ENCODE peak calls at places on chromosomes 3 and 15, in ten cellular contexts. V is esophagus squamous epithelium, K is transverse colon, G is A549, T is tibial nerve, Q is ovary, I is HCT116, R is prostate gland, M is stomach, L is IMR-90. H is an unnamed sample. For H3K4me1, the result is how much of the 10 kb centered on the place peaks cover.

GRCh38 chr3:187987919-187988318 is 166.0 kb upstream of the LPP start:
- DNase-seq in V (no peak), K (no peak), G (no peak), T (no peak), Q (no peak), I (no peak), R (no peak), M (no peak), L (no peak), H (no peak)

GRCh38 chr15:101376615-101377395 is 81.8 kb upstream of the SNRPA1 start:
- DNase-seq in V (no peak), K (no peak), G (no peak), T (no peak), Q (no peak), I (no peak), R (no peak), M (no peak), L (no peak), H (no peak)

GRCh38 chr3:86923071-86923476 is 67.9 kb downstream of the VGLL3 start:
- DNase-seq in V (no peak), K (no peak), G (peak), T (no peak), Q (no peak), I (no peak), R (no peak), M (no peak), L (peak), H (no peak)

GRCh38 chr3:181327349-181327748 is 337.8 kb upstream of the DNAJC19 start:
- DNase-seq in V (no peak), K (no peak), G (no peak), T (no peak), Q (no peak), I (no peak), R (no peak), M (no peak), L (no peak), H (no peak)

GRCh38 chr3:40985195-40985594 is 214.1 kb upstream of the CTNNB1 start:
- DNase-seq in V (no peak), K (peak), G (no peak), T (no peak), Q (no peak), I (no peak), R (no peak), M (no peak), L (no peak), H (no peak)

GRCh38 chr3:159765025-159765859 is 223.4 kb upstream of the IL12A start:
- DNase-seq in V (no peak), K (peak), G (peak), T (peak), Q (peak), I (peak), R (peak), M (peak), L (peak), H (peak)

GRCh38 chr3:114558271-114558670 is 264.4 kb downstream of the TIGIT start:
- DNase-seq in V (no peak), K (no peak), G (no peak), T (no peak), Q (no peak), I (no peak), R (no peak), M (no peak), L (peak), H (no peak)

GRCh38 chr3:111311709-111312235 is 230.2 kb upstream of the CD96 start:
- DNase-seq in V (no peak), K (no peak), G (no peak), T (no peak), Q (no peak), I (no peak), R (no peak), M (no peak), L (peak), H (no peak)

GRCh38 chr15:80180468-80180867 is 27.7 kb downstream of the FAH start:
- DNase-seq in V (no peak), K (no peak), G (no peak), T (no peak), Q (no peak), I (no peak), R (no peak), M (no peak), L (no peak), H (no peak)

GRCh38 chr3:4410174-4410573 is 56.9 kb downstream of the SUMF1 start:
- DNase-seq in V (no peak), K (no peak), G (no peak), T (no peak), Q (no peak), I (no peak), R (no peak), M (no peak), L (no peak), H (no peak)

GRCh38 chr3:43644443-43644842 is 22.6 kb upstream of the ANO10 start:
- DNase-seq in V (no peak), K (no peak), G (no peak), T (no peak), Q (no peak), I (no peak), R (no peak), M (no peak), L (no peak), H (peak)

GRCh38 chr15:78394981-78395619 is 42.9 kb upstream of the IREB2 start:
- DNase-seq in V (no peak), K (no peak), G (no peak), T (peak), Q (no peak), I (no peak), R (no peak), M (peak), L (no peak), H (no peak)

GRCh38 chr3:83928391-83928790 is 1030.4 kb upstream of the CADM2 start:
- DNase-seq in V (no peak), K (no peak), G (peak), T (no peak), Q (no peak), I (peak), R (no peak), M (no peak), L (no peak), H (no peak)

GRCh38 chr15:98421419-98422085 is 226.8 kb upstream of the IGF1R start:
- DNase-seq in V (no peak), K (peak), G (peak), T (peak), Q (peak), I (peak), R (peak), M (peak), L (peak), H (peak)

GRCh38 chr3:72554689-72555088 is 293.6 kb downstream of the SHQ1 start:
- DNase-seq in V (no peak), K (no peak), G (no peak), T (no peak), Q (no peak), I (no peak), R (no peak), M (no peak), L (no peak), H (no peak)

GRCh38 chr3:106010829-106011228 is 142.0 kb upstream of the CBLB start:
- DNase-seq in V (no peak), K (no peak), G (no peak), T (no peak), Q (no peak), I (no peak), R (no peak), M (no peak), L (no peak), H (no peak)

GRCh38 chr3:194851254-194851653 is 165.6 kb downstream of the FAM43A start:
- DNase-seq in V (no peak), K (no peak), G (no peak), T (no peak), Q (no peak), I (no peak), R (no peak), M (no peak), L (no peak), H (peak)

GRCh38 chr3:139292933-139293664 is 50.7 kb upstream of the MRPS22 start:
- DNase-seq in V (no peak), K (no peak), G (peak), T (no peak), Q (no peak), I (no peak), R (no peak), M (no peak), L (peak), H (no peak)

GRCh38 chr3:53618524-53618906 is 124.1 kb downstream of the CACNA1D start:
- DNase-seq in V (no peak), K (peak), G (no peak), T (no peak), Q (no peak), I (no peak), R (no peak), M (no peak), L (no peak), H (no peak)

GRCh38 chr3:123071146-123071545 is 4.3 kb downstream of the PDIA5 start:
- DNase-seq in V (no peak), K (no peak), G (peak), T (no peak), Q (no peak), I (no peak), R (no peak), M (no peak), L (peak), H (no peak)

GRCh38 chr3:189132901-189133300 is 38.9 kb upstream of the TPRG1 start:
- DNase-seq in V (no peak), K (no peak), G (no peak), T (no peak), Q (no peak), I (no peak), R (no peak), M (no peak), L (no peak), H (no peak)

GRCh38 chr15:60633426-60633968 is 154.6 kb upstream of the ICE2 start:
- DNase-seq in V (no peak), K (no peak), G (no peak), T (no peak), Q (no peak), I (no peak), R (no peak), M (no peak), L (no peak), H (peak)

GRCh38 chr3:78645628-78646310 is 1122.0 kb downstream of the ROBO1 start:
- DNase-seq in V (no peak), K (no peak), G (peak), T (peak), Q (no peak), I (peak), R (peak), M (no peak), L (peak), H (no peak)

GRCh38 chr3:52428151-52429005 is 16.5 kb downstream of the SEMA3G start:
- DNase-seq in V (no peak), K (peak), G (peak), T (peak), Q (peak), I (peak), R (peak), M (peak), L (peak), H (peak)

GRCh38 chr15:98529205-98530145 is 118.9 kb upstream of the IGF1R start:
- DNase-seq in V (no peak), K (no peak), G (no peak), T (no peak), Q (no peak), I (no peak), R (no peak), M (no peak), L (no peak), H (no peak)

GRCh38 chr3:132535575-132536441 is 61.3 kb upstream of the ACKR4 start:
- DNase-seq in V (no peak), K (peak), G (peak), T (peak), Q (peak), I (peak), R (peak), M (peak), L (peak), H (peak)

GRCh38 chr15:95347846-95348245 is 982.7 kb upstream of the NR2F2 start:
- DNase-seq in V (no peak), K (no peak), G (no peak), T (no peak), Q (no peak), I (no peak), R (no peak), M (no peak), L (no peak), H (no peak)

DNA sequence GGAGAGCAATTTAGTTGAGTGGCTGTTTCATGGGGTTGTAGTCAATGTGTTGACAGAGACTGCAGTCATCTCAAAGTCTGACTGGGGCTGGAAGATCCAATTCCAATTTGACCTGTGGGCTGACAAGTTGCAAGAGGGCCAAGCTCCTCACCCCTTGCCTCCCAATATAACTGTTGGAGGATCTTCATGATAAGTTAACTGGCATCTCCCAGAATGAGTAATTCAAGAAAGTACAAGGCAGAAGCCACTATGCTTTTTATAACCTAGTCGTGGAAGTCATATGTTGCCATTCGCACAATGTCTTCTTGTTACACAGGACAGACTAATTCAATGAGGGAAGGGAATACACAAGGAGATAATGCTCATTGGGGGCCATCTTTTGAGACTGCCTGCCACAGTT is 29.1 kb downstream of the GPR15 start:
- DNase-seq in V (no peak), K (no peak), G (no peak), T (no peak), Q (no peak), I (no peak), R (no peak), M (no peak), L (no peak), H (no peak)
- TF ChIP-seq POLR2A in V (no peak), K (no peak), G (no peak), T (no peak), Q (no peak), I (no peak), R (no peak), M (no peak), L (no peak), H (no peak)

DNA sequence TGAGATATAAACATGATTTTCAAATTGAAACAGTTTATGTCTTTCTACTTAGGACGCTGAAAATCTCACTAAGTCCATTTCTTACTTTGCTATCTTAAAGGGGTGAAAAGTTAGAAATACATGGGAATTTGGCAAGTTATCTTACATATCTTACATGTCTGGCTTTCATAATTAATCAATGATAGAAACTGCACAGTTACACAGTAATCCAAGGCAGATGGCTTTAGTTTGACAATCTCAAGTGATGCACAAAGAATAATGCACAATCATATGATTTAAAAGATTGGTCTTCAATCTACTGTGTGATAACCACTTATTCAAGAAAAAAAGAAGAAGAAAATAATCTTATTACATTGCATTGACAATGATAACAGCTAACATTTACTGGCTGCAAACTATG is 14.2 kb downstream of the PDZRN3 start:
- DNase-seq in V (no peak), K (no peak), G (no peak), T (no peak), Q (no peak), I (no peak), R (no peak), M (no peak), L (no peak), H (no peak)
- H3K4me1 ChIP-seq in V (under half), K (under half), G (under half), T (half or more), Q (under half), I (under half), R (under half), M (half or more), L (under half), H (under half)

GRCh38 chr3:39413691-39414420 is 7.3 kb downstream of the RPSA start:
- DNase-seq in V (no peak), K (no peak), G (no peak), T (no peak), Q (no peak), I (no peak), R (no peak), M (no peak), L (no peak), H (no peak)
- TF ChIP-seq POLR2A in V (no peak), K (no peak), G (no peak), T (no peak), Q (no peak), I (no peak), R (no peak), M (no peak), L (no peak), H (no peak)

DNA sequence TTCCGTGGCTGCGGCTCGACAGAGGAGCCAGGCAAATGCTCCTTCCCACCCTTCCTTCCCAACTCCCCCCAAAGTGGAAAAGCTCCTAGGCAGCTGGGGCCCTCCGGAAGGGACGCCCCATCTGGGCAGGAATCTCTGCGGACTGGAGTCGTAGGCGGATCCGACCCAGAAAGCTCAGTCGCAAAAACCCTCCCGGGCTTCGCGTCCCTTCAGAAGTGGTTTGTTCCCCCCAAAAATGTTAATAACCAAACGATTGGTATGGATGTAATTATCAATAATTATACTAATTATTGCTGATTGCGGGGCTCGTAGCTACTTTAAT is 3.8 kb downstream of the RNU6-1 start:
- DNase-seq in V (no peak), K (no peak), G (no peak), T (no peak), Q (no peak), I (no peak), R (no peak), M (no peak), L (no peak), H (no peak)
- H3K4me1 ChIP-seq in V (under half), K (under half), G (under half), T (half or more), Q (under half), I (under half), R (under half), M (half or more), L (under half), H (under half)

GRCh38 chr15:85770722-85771041 is 24.0 kb downstream of the KLHL25 start:
- DNase-seq in V (no peak), K (no peak), G (no peak), T (no peak), Q (no peak), I (no peak), R (no peak), M (no peak), L (no peak), H (no peak)
- TF ChIP-seq POLR2A in V (no peak), K (no peak), G (no peak), T (no peak), Q (no peak), I (no peak), R (no peak), M (no peak), L (no peak), H (no peak)

GRCh38 chr3:13005301-13005700 is 67.9 kb downstream of the IQSEC1 start:
- DNase-seq in V (no peak), K (peak), G (no peak), T (no peak), Q (peak), I (no peak), R (no peak), M (no peak), L (no peak), H (no peak)
- H3K4me1 ChIP-seq in V (under half), K (under half), G (under half), T (under half), Q (under half), I (under half), R (under half), M (half or more), L (under half), H (under half)

DNA sequence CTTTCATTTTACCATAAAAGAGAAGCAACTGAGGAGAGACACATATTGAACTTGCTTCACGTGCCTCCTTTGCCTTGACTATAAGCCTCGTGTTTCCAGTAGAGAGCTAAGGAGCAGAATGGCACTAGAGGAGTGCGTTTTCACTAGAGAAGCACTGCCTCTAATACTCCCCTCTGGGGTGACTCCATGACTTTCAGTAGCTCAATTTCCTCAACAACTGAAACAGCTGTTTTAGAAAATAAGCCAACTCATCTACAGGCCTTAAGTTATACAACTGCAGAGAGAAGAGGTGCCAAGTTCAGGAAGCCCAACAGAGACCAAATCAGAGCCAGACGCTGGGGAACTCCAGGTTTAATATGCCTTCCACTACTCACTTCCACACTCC is 1.9 kb downstream of the UBP1 start:
- DNase-seq in V (no peak), K (no peak), G (peak), T (no peak), Q (no peak), I (no peak), R (no peak), M (no peak), L (peak), H (no peak)
- TF ChIP-seq POLR2A in V (no peak), K (no peak), G (no peak), T (no peak), Q (no peak), I (no peak), R (no peak), M (no peak), L (no peak), H (no peak)

GRCh38 chr3:182811269-182811596 is 17.9 kb downstream of the ATP11B start:
- DNase-seq in V (no peak), K (no peak), G (no peak), T (no peak), Q (no peak), I (no peak), R (no peak), M (no peak), L (no peak), H (no peak)
- H3K4me1 ChIP-seq in V (under half), K (under half), G (under half), T (under half), Q (under half), I (under half), R (under half), M (half or more), L (under half), H (under half)

DNA sequence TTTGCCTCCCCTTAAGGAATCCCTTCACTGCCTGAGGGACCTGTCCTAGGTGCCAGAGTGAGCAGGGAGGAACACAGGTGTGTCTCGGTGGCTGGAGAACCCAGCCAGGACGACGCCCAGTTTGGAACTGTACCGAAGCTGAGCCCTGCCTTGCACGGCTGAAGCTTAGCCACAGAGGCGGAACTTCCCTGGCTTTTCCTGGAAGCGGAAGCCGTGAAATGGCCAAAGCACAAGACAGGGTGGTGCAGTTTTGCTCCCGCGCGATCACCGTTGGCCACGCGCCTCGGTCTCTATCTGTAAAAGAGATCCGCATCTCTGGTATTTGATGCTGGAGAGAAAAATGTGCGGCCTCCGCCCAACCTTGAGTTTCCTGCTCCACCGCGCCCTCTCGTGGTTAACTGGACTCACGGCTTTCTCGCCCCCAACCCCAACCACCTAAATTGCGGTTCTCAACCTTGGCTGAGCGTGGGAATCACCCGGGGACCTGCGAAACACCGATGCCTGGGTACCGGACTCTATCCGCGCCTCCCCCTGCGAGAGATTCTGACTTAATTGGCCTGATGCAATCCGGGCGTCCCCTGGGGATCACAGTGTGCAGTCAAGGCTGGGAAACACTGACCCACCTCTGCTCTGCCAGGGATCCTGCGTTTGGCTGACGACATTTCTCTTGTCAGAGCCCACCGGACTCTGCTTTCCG is 70.7 kb upstream of the ABHD2 start:
- DNase-seq in V (no peak), K (peak), G (peak), T (peak), Q (peak), I (peak), R (peak), M (peak), L (peak), H (peak)
- TF ChIP-seq POLR2A in V (no peak), K (no peak), G (no peak), T (no peak), Q (no peak), I (no peak), R (no peak), M (no peak), L (no peak), H (no peak)